ENCODE peak calls at places on chromosome 17, in six cellular contexts. One of them, this sample, is unnamed.

GRCh38 chr17:27609606-27610303 is 21.2 kb upstream of the LGALS9 start:
- DNase-seq in testis: peak
- DNase-seq in SJSA1: no peak
- DNase-seq in CD4-positive, CD25-positive, alpha-beta regulatory T cell: no peak
- DNase-seq in cardiac muscle cell: no peak
- DNase-seq in breast epithelium: no peak
- DNase-seq in this sample: peak

GRCh38 chr17:54220829-54221228 is 398.1 kb downstream of the KIF2B start:
- DNase-seq in testis: no peak
- DNase-seq in SJSA1: no peak
- DNase-seq in CD4-positive, CD25-positive, alpha-beta regulatory T cell: no peak
- DNase-seq in cardiac muscle cell: no peak
- DNase-seq in breast epithelium: no peak
- DNase-seq in this sample: no peak

GRCh38 chr17:16456770-16457316 is 35.1 kb downstream of the LRRC75A start:
- DNase-seq in testis: peak
- DNase-seq in SJSA1: no peak
- DNase-seq in CD4-positive, CD25-positive, alpha-beta regulatory T cell: no peak
- DNase-seq in cardiac muscle cell: peak
- DNase-seq in breast epithelium: no peak
- DNase-seq in this sample: no peak

GRCh38 chr17:41403409-41404023 is 6.1 kb upstream of the KRT31 start:
- DNase-seq in testis: no peak
- DNase-seq in SJSA1: no peak
- DNase-seq in CD4-positive, CD25-positive, alpha-beta regulatory T cell: no peak
- DNase-seq in cardiac muscle cell: no peak
- DNase-seq in breast epithelium: no peak
- DNase-seq in this sample: peak

GRCh38 chr17:16918443-16918842 is 53.5 kb downstream of the TNFRSF13B start:
- DNase-seq in testis: no peak
- DNase-seq in SJSA1: no peak
- DNase-seq in CD4-positive, CD25-positive, alpha-beta regulatory T cell: no peak
- DNase-seq in cardiac muscle cell: no peak
- DNase-seq in breast epithelium: no peak
- DNase-seq in this sample: no peak

GRCh38 chr17:82050761-82051641 is 610 bp downstream of the RFNG start:
- DNase-seq in testis: no peak
- DNase-seq in SJSA1: no peak
- DNase-seq in CD4-positive, CD25-positive, alpha-beta regulatory T cell: no peak
- DNase-seq in cardiac muscle cell: peak
- DNase-seq in breast epithelium: no peak
- DNase-seq in this sample: no peak

GRCh38 chr17:79835953-79836951 is 3.0 kb downstream of the CBX4 start:
- DNase-seq in testis: no peak
- DNase-seq in SJSA1: no peak
- DNase-seq in CD4-positive, CD25-positive, alpha-beta regulatory T cell: no peak
- DNase-seq in cardiac muscle cell: peak
- DNase-seq in breast epithelium: no peak
- DNase-seq in this sample: no peak

GRCh38 chr17:58327363-58328194 is 1.0 kb downstream of the TSPOAP1 start:
- DNase-seq in testis: no peak
- DNase-seq in SJSA1: no peak
- DNase-seq in CD4-positive, CD25-positive, alpha-beta regulatory T cell: no peak
- DNase-seq in cardiac muscle cell: no peak
- DNase-seq in breast epithelium: no peak
- DNase-seq in this sample: no peak

GRCh38 chr17:77501101-77501566 is 360.4 kb downstream of the SEC14L1 start:
- DNase-seq in testis: peak
- DNase-seq in SJSA1: no peak
- DNase-seq in CD4-positive, CD25-positive, alpha-beta regulatory T cell: no peak
- DNase-seq in cardiac muscle cell: peak
- DNase-seq in breast epithelium: no peak
- DNase-seq in this sample: no peak

GRCh38 chr17:43030137-43030767 is 5.2 kb downstream of the RND2 start:
- DNase-seq in testis: no peak
- DNase-seq in SJSA1: no peak
- DNase-seq in CD4-positive, CD25-positive, alpha-beta regulatory T cell: no peak
- DNase-seq in cardiac muscle cell: no peak
- DNase-seq in breast epithelium: no peak
- DNase-seq in this sample: no peak
- H3K27ac ChIP-seq in testis: no peak
- H3K27ac ChIP-seq in SJSA1: no peak
- H3K27ac ChIP-seq in CD4-positive, CD25-positive, alpha-beta regulatory T cell: no peak
- H3K27ac ChIP-seq in cardiac muscle cell: no peak
- H3K27ac ChIP-seq in breast epithelium: no peak
- H3K27ac ChIP-seq in this sample: no peak

GRCh38 chr17:38557836-38558750 is 47.7 kb downstream of the SRCIN1 start:
- DNase-seq in testis: peak
- DNase-seq in SJSA1: peak
- DNase-seq in CD4-positive, CD25-positive, alpha-beta regulatory T cell: peak
- DNase-seq in cardiac muscle cell: peak
- DNase-seq in breast epithelium: peak
- DNase-seq in this sample: peak

GRCh38 chr17:38556234-38556633 is 49.5 kb downstream of the SRCIN1 start:
- DNase-seq in testis: no peak
- DNase-seq in SJSA1: no peak
- DNase-seq in CD4-positive, CD25-positive, alpha-beta regulatory T cell: no peak
- DNase-seq in cardiac muscle cell: no peak
- DNase-seq in breast epithelium: no peak
- DNase-seq in this sample: no peak

GRCh38 chr17:38558751-38559024 is 47.1 kb downstream of the SRCIN1 start:
- DNase-seq in testis: no peak
- DNase-seq in SJSA1: no peak
- DNase-seq in CD4-positive, CD25-positive, alpha-beta regulatory T cell: no peak
- DNase-seq in cardiac muscle cell: no peak
- DNase-seq in breast epithelium: no peak
- DNase-seq in this sample: no peak

GRCh38 chr17:38559025-38559879 is 46.5 kb downstream of the SRCIN1 start:
- DNase-seq in testis: peak
- DNase-seq in SJSA1: peak
- DNase-seq in CD4-positive, CD25-positive, alpha-beta regulatory T cell: peak
- DNase-seq in cardiac muscle cell: peak
- DNase-seq in breast epithelium: peak
- DNase-seq in this sample: peak

GRCh38 chr17:38557395-38557794 is 48.4 kb downstream of the SRCIN1 start:
- DNase-seq in testis: no peak
- DNase-seq in SJSA1: no peak
- DNase-seq in CD4-positive, CD25-positive, alpha-beta regulatory T cell: no peak
- DNase-seq in cardiac muscle cell: no peak
- DNase-seq in breast epithelium: no peak
- DNase-seq in this sample: no peak
- H3K4me3 ChIP-seq in testis: peak
- H3K4me3 ChIP-seq in SJSA1: no peak
- H3K4me3 ChIP-seq in CD4-positive, CD25-positive, alpha-beta regulatory T cell: no peak
- H3K4me3 ChIP-seq in cardiac muscle cell: no peak
- H3K4me3 ChIP-seq in breast epithelium: peak
- H3K4me3 ChIP-seq in this sample: no peak

DNA sequence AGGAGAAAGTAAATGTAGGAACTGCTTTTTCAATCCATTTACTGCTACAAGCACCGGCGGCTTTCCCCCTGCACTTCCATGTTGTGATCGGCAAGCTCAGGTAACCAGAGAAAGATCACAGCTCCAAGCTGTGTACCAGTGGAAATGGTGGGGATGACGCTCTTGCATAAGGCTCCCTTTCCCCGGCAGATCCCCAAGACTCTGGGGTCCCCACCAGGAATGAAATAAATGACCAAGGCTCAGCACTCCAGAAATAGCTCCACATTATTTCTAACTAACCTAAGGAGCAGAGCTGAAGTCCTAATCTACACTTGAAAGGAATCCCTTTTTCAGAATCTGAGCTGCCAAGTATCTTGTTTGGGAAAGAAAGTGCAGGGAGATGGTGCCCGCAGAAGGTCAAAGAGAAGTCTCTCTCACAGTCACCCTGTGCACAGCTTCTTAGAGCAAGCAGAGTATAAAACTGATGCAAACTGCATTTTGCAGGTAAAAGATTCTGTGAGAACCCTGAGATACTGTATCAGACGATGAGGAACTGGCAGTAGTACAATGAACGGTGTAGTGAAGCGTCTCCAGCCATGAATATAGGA is 11.1 kb downstream of the GRB2 start:
- DNase-seq in testis: no peak
- DNase-seq in SJSA1: no peak
- DNase-seq in CD4-positive, CD25-positive, alpha-beta regulatory T cell: no peak
- DNase-seq in cardiac muscle cell: no peak
- DNase-seq in breast epithelium: no peak
- DNase-seq in this sample: no peak
- H3K27ac ChIP-seq in testis: peak
- H3K27ac ChIP-seq in SJSA1: no peak
- H3K27ac ChIP-seq in CD4-positive, CD25-positive, alpha-beta regulatory T cell: peak
- H3K27ac ChIP-seq in cardiac muscle cell: peak
- H3K27ac ChIP-seq in breast epithelium: peak
- H3K27ac ChIP-seq in this sample: peak

GRCh38 chr17:61565213-61565612 is 25.8 kb downstream of the NACA2 start:
- DNase-seq in testis: no peak
- DNase-seq in SJSA1: no peak
- DNase-seq in CD4-positive, CD25-positive, alpha-beta regulatory T cell: no peak
- DNase-seq in cardiac muscle cell: no peak
- DNase-seq in breast epithelium: no peak
- DNase-seq in this sample: no peak
- H3K4me3 ChIP-seq in testis: no peak
- H3K4me3 ChIP-seq in SJSA1: no peak
- H3K4me3 ChIP-seq in CD4-positive, CD25-positive, alpha-beta regulatory T cell: no peak
- H3K4me3 ChIP-seq in cardiac muscle cell: no peak
- H3K4me3 ChIP-seq in breast epithelium: no peak
- H3K4me3 ChIP-seq in this sample: no peak

DNA sequence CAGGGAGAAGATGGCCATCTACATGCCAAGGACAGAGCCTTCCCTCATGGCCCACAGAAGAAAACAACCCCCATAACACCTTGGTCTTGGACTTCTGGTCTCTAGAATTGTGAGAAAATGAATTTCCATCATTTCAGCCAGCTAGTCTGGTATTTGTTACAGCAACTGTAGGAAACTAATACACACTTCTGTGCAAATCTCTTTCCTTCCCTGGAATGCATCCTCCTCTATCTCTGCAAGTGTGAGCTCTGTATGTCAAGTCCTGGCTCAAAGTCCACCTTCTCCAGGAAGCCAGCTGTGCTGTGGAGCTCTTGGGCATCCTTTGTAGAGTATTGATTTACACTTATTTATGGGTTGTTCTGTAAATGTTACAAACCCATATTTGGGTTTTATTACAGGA is 89.7 kb downstream of the SDK2 start:
- DNase-seq in testis: no peak
- DNase-seq in SJSA1: no peak
- DNase-seq in CD4-positive, CD25-positive, alpha-beta regulatory T cell: no peak
- DNase-seq in cardiac muscle cell: no peak
- DNase-seq in breast epithelium: no peak
- DNase-seq in this sample: no peak
- H3K27ac ChIP-seq in testis: no peak
- H3K27ac ChIP-seq in SJSA1: no peak
- H3K27ac ChIP-seq in CD4-positive, CD25-positive, alpha-beta regulatory T cell: no peak
- H3K27ac ChIP-seq in cardiac muscle cell: no peak
- H3K27ac ChIP-seq in breast epithelium: no peak
- H3K27ac ChIP-seq in this sample: no peak

GRCh38 chr17:39623356-39623950 is 3.3 kb upstream of the PPP1R1B start:
- DNase-seq in testis: peak
- DNase-seq in SJSA1: peak
- DNase-seq in CD4-positive, CD25-positive, alpha-beta regulatory T cell: peak
- DNase-seq in cardiac muscle cell: peak
- DNase-seq in breast epithelium: peak
- DNase-seq in this sample: peak

GRCh38 chr17:39624313-39624712 is 2.4 kb upstream of the PPP1R1B start:
- DNase-seq in testis: no peak
- DNase-seq in SJSA1: no peak
- DNase-seq in CD4-positive, CD25-positive, alpha-beta regulatory T cell: no peak
- DNase-seq in cardiac muscle cell: no peak
- DNase-seq in breast epithelium: no peak
- DNase-seq in this sample: no peak

GRCh38 chr17:39626671-39627169 is at the start of gene PPP1R1B:
- DNase-seq in testis: no peak
- DNase-seq in SJSA1: no peak
- DNase-seq in CD4-positive, CD25-positive, alpha-beta regulatory T cell: no peak
- DNase-seq in cardiac muscle cell: peak
- DNase-seq in breast epithelium: no peak
- DNase-seq in this sample: no peak

GRCh38 chr17:39626171-39626670 is 531 bp upstream of the PPP1R1B start:
- DNase-seq in testis: no peak
- DNase-seq in SJSA1: no peak
- DNase-seq in CD4-positive, CD25-positive, alpha-beta regulatory T cell: no peak
- DNase-seq in cardiac muscle cell: no peak
- DNase-seq in breast epithelium: no peak
- DNase-seq in this sample: no peak

GRCh38 chr17:39625198-39625769 is 1.5 kb upstream of the PPP1R1B start:
- DNase-seq in testis: no peak
- DNase-seq in SJSA1: no peak
- DNase-seq in CD4-positive, CD25-positive, alpha-beta regulatory T cell: no peak
- DNase-seq in cardiac muscle cell: no peak
- DNase-seq in breast epithelium: no peak
- DNase-seq in this sample: no peak
- H3K4me3 ChIP-seq in testis: no peak
- H3K4me3 ChIP-seq in SJSA1: no peak
- H3K4me3 ChIP-seq in CD4-positive, CD25-positive, alpha-beta regulatory T cell: no peak
- H3K4me3 ChIP-seq in cardiac muscle cell: no peak
- H3K4me3 ChIP-seq in breast epithelium: no peak
- H3K4me3 ChIP-seq in this sample: no peak

GRCh38 chr17:71460943-71461342 is 659.9 kb upstream of the SOX9 start:
- DNase-seq in testis: peak
- DNase-seq in SJSA1: no peak
- DNase-seq in CD4-positive, CD25-positive, alpha-beta regulatory T cell: no peak
- DNase-seq in cardiac muscle cell: peak
- DNase-seq in breast epithelium: no peak
- DNase-seq in this sample: no peak

GRCh38 chr17:71461504-71462197 is 659.2 kb upstream of the SOX9 start:
- DNase-seq in testis: no peak
- DNase-seq in SJSA1: no peak
- DNase-seq in CD4-positive, CD25-positive, alpha-beta regulatory T cell: no peak
- DNase-seq in cardiac muscle cell: no peak
- DNase-seq in breast epithelium: no peak
- DNase-seq in this sample: no peak

GRCh38 chr17:71453876-71454422 is 666.9 kb upstream of the SOX9 start:
- DNase-seq in testis: no peak
- DNase-seq in SJSA1: no peak
- DNase-seq in CD4-positive, CD25-positive, alpha-beta regulatory T cell: no peak
- DNase-seq in cardiac muscle cell: no peak
- DNase-seq in breast epithelium: no peak
- DNase-seq in this sample: no peak

GRCh38 chr17:71455219-71455618 is 665.6 kb upstream of the SOX9 start:
- DNase-seq in testis: no peak
- DNase-seq in SJSA1: no peak
- DNase-seq in CD4-positive, CD25-positive, alpha-beta regulatory T cell: no peak
- DNase-seq in cardiac muscle cell: no peak
- DNase-seq in breast epithelium: no peak
- DNase-seq in this sample: no peak

GRCh38 chr17:71458322-71458721 is 662.5 kb upstream of the SOX9 start:
- DNase-seq in testis: no peak
- DNase-seq in SJSA1: no peak
- DNase-seq in CD4-positive, CD25-positive, alpha-beta regulatory T cell: no peak
- DNase-seq in cardiac muscle cell: no peak
- DNase-seq in breast epithelium: no peak
- DNase-seq in this sample: no peak
- H3K27ac ChIP-seq in testis: no peak
- H3K27ac ChIP-seq in SJSA1: no peak
- H3K27ac ChIP-seq in CD4-positive, CD25-positive, alpha-beta regulatory T cell: no peak
- H3K27ac ChIP-seq in cardiac muscle cell: no peak
- H3K27ac ChIP-seq in breast epithelium: no peak
- H3K27ac ChIP-seq in this sample: no peak